ENCODE peak calls at places on chromosomes 3 and 15, in seven cellular contexts. One of them, this sample, is unnamed.

GRCh38 chr3:133663569-133664313 is 2.0 kb upstream of the TOPBP1 start:
- DNase-seq in endodermal cell: peak
- DNase-seq in heart left ventricle: no peak
- DNase-seq in COLO829: peak
- DNase-seq in stomach: no peak
- DNase-seq in stimulated activated naive B cell treated with anti-CD40 and anti-IgM and Interleukin-4, amounts not matched to agents 10 μg/mL and 1 μg/mL and 100 μg/mL, for 72 hours: peak
- DNase-seq in cardiac muscle cell: peak
- DNase-seq in this sample: no peak

GRCh38 chr3:73215286-73215685 is 153.8 kb downstream of the EBLN2 start:
- DNase-seq in COLO829: no peak
- DNase-seq in heart left ventricle: no peak
- DNase-seq in cardiac muscle cell: peak
- DNase-seq in endodermal cell: no peak
- DNase-seq in stimulated activated naive B cell treated with anti-CD40 and anti-IgM and Interleukin-4, amounts not matched to agents 10 μg/mL and 1 μg/mL and 100 μg/mL, for 72 hours: no peak
- DNase-seq in stomach: no peak
- DNase-seq in this sample: no peak

GRCh38 chr15:80582816-80583423 is 112.2 kb upstream of the ABHD17C start:
- DNase-seq in COLO829: no peak
- DNase-seq in heart left ventricle: no peak
- DNase-seq in endodermal cell: peak
- DNase-seq in cardiac muscle cell: no peak
- DNase-seq in stimulated activated naive B cell treated with anti-CD40 and anti-IgM and Interleukin-4, amounts not matched to agents 10 μg/mL and 1 μg/mL and 100 μg/mL, for 72 hours: no peak
- DNase-seq in stomach: no peak
- DNase-seq in this sample: no peak

GRCh38 chr3:172461530-172462138 is 13.4 kb upstream of the GHSR start:
- DNase-seq in heart left ventricle: no peak
- DNase-seq in stomach: no peak
- DNase-seq in COLO829: peak
- DNase-seq in endodermal cell: no peak
- DNase-seq in cardiac muscle cell: peak
- DNase-seq in stimulated activated naive B cell treated with anti-CD40 and anti-IgM and Interleukin-4, amounts not matched to agents 10 μg/mL and 1 μg/mL and 100 μg/mL, for 72 hours: no peak
- DNase-seq in this sample: no peak

GRCh38 chr3:150365132-150365604 is 42.9 kb upstream of the TSC22D2 start:
- DNase-seq in COLO829: peak
- DNase-seq in cardiac muscle cell: peak
- DNase-seq in endodermal cell: no peak
- DNase-seq in stomach: no peak
- DNase-seq in stimulated activated naive B cell treated with anti-CD40 and anti-IgM and Interleukin-4, amounts not matched to agents 10 μg/mL and 1 μg/mL and 100 μg/mL, for 72 hours: no peak
- DNase-seq in heart left ventricle: no peak
- DNase-seq in this sample: no peak

GRCh38 chr15:26355671-26356070 is 417.2 kb downstream of the GABRB3 start:
- DNase-seq in endodermal cell: no peak
- DNase-seq in heart left ventricle: no peak
- DNase-seq in COLO829: no peak
- DNase-seq in stomach: no peak
- DNase-seq in stimulated activated naive B cell treated with anti-CD40 and anti-IgM and Interleukin-4, amounts not matched to agents 10 μg/mL and 1 μg/mL and 100 μg/mL, for 72 hours: no peak
- DNase-seq in cardiac muscle cell: no peak
- DNase-seq in this sample: no peak

GRCh38 chr3:122932251-122932967 is 95.2 kb downstream of the SEMA5B start:
- DNase-seq in heart left ventricle: no peak
- DNase-seq in endodermal cell: no peak
- DNase-seq in stimulated activated naive B cell treated with anti-CD40 and anti-IgM and Interleukin-4, amounts not matched to agents 10 μg/mL and 1 μg/mL and 100 μg/mL, for 72 hours: no peak
- DNase-seq in stomach: no peak
- DNase-seq in COLO829: no peak
- DNase-seq in cardiac muscle cell: peak
- DNase-seq in this sample: no peak

GRCh38 chr15:86159436-86159835 is 79.8 kb downstream of the AGBL1 start:
- DNase-seq in stimulated activated naive B cell treated with anti-CD40 and anti-IgM and Interleukin-4, amounts not matched to agents 10 μg/mL and 1 μg/mL and 100 μg/mL, for 72 hours: no peak
- DNase-seq in stomach: no peak
- DNase-seq in heart left ventricle: no peak
- DNase-seq in endodermal cell: no peak
- DNase-seq in cardiac muscle cell: no peak
- DNase-seq in COLO829: no peak
- DNase-seq in this sample: no peak

GRCh38 chr3:58079773-58080172 is 71.6 kb downstream of the FLNB start:
- DNase-seq in stimulated activated naive B cell treated with anti-CD40 and anti-IgM and Interleukin-4, amounts not matched to agents 10 μg/mL and 1 μg/mL and 100 μg/mL, for 72 hours: no peak
- DNase-seq in stomach: no peak
- DNase-seq in COLO829: no peak
- DNase-seq in endodermal cell: no peak
- DNase-seq in cardiac muscle cell: no peak
- DNase-seq in heart left ventricle: no peak
- DNase-seq in this sample: no peak

GRCh38 chr15:34886134-34886533 is 83.4 kb downstream of the AQR start:
- DNase-seq in stomach: no peak
- DNase-seq in COLO829: no peak
- DNase-seq in heart left ventricle: no peak
- DNase-seq in stimulated activated naive B cell treated with anti-CD40 and anti-IgM and Interleukin-4, amounts not matched to agents 10 μg/mL and 1 μg/mL and 100 μg/mL, for 72 hours: no peak
- DNase-seq in endodermal cell: no peak
- DNase-seq in cardiac muscle cell: peak
- DNase-seq in this sample: no peak

GRCh38 chr3:122919291-122919610 is 108.3 kb downstream of the SEMA5B start:
- DNase-seq in cardiac muscle cell: no peak
- DNase-seq in endodermal cell: no peak
- DNase-seq in COLO829: no peak
- DNase-seq in stimulated activated naive B cell treated with anti-CD40 and anti-IgM and Interleukin-4, amounts not matched to agents 10 μg/mL and 1 μg/mL and 100 μg/mL, for 72 hours: no peak
- DNase-seq in stomach: no peak
- DNase-seq in heart left ventricle: no peak
- DNase-seq in this sample: no peak

GRCh38 chr3:27253831-27254230 is 115.4 kb downstream of the NEK10 start:
- DNase-seq in endodermal cell: peak
- DNase-seq in stomach: peak
- DNase-seq in COLO829: peak
- DNase-seq in stimulated activated naive B cell treated with anti-CD40 and anti-IgM and Interleukin-4, amounts not matched to agents 10 μg/mL and 1 μg/mL and 100 μg/mL, for 72 hours: peak
- DNase-seq in cardiac muscle cell: peak
- DNase-seq in heart left ventricle: peak
- DNase-seq in this sample: no peak

GRCh38 chr15:29689724-29689986 is 132.6 kb downstream of the TJP1 start:
- DNase-seq in COLO829: no peak
- DNase-seq in endodermal cell: no peak
- DNase-seq in stimulated activated naive B cell treated with anti-CD40 and anti-IgM and Interleukin-4, amounts not matched to agents 10 μg/mL and 1 μg/mL and 100 μg/mL, for 72 hours: no peak
- DNase-seq in cardiac muscle cell: no peak
- DNase-seq in heart left ventricle: no peak
- DNase-seq in stomach: no peak
- DNase-seq in this sample: no peak

GRCh38 chr15:48493084-48493762 is 152.3 kb downstream of the FBN1 start:
- DNase-seq in heart left ventricle: no peak
- DNase-seq in stimulated activated naive B cell treated with anti-CD40 and anti-IgM and Interleukin-4, amounts not matched to agents 10 μg/mL and 1 μg/mL and 100 μg/mL, for 72 hours: no peak
- DNase-seq in endodermal cell: no peak
- DNase-seq in COLO829: no peak
- DNase-seq in stomach: no peak
- DNase-seq in cardiac muscle cell: peak
- DNase-seq in this sample: no peak

GRCh38 chr15:60605879-60606304 is 127.0 kb upstream of the ICE2 start:
- DNase-seq in stomach: no peak
- DNase-seq in endodermal cell: no peak
- DNase-seq in cardiac muscle cell: peak
- DNase-seq in heart left ventricle: peak
- DNase-seq in stimulated activated naive B cell treated with anti-CD40 and anti-IgM and Interleukin-4, amounts not matched to agents 10 μg/mL and 1 μg/mL and 100 μg/mL, for 72 hours: no peak
- DNase-seq in COLO829: no peak
- DNase-seq in this sample: no peak

GRCh38 chr15:45265506-45265905 is 13.5 kb downstream of the SLC28A2 start:
- DNase-seq in COLO829: no peak
- DNase-seq in stomach: no peak
- DNase-seq in endodermal cell: no peak
- DNase-seq in heart left ventricle: no peak
- DNase-seq in cardiac muscle cell: no peak
- DNase-seq in stimulated activated naive B cell treated with anti-CD40 and anti-IgM and Interleukin-4, amounts not matched to agents 10 μg/mL and 1 μg/mL and 100 μg/mL, for 72 hours: no peak
- DNase-seq in this sample: no peak

GRCh38 chr3:10806001-10806400 is 10.0 kb upstream of the SLC6A11 start:
- DNase-seq in cardiac muscle cell: no peak
- DNase-seq in stimulated activated naive B cell treated with anti-CD40 and anti-IgM and Interleukin-4, amounts not matched to agents 10 μg/mL and 1 μg/mL and 100 μg/mL, for 72 hours: no peak
- DNase-seq in endodermal cell: no peak
- DNase-seq in heart left ventricle: no peak
- DNase-seq in COLO829: no peak
- DNase-seq in stomach: no peak
- DNase-seq in this sample: no peak

GRCh38 chr15:65245096-65245849 is 34.0 kb upstream of the CILP start:
- DNase-seq in cardiac muscle cell: peak
- DNase-seq in stimulated activated naive B cell treated with anti-CD40 and anti-IgM and Interleukin-4, amounts not matched to agents 10 μg/mL and 1 μg/mL and 100 μg/mL, for 72 hours: no peak
- DNase-seq in heart left ventricle: peak
- DNase-seq in COLO829: no peak
- DNase-seq in endodermal cell: no peak
- DNase-seq in stomach: no peak
- DNase-seq in this sample: no peak

GRCh38 chr3:71109241-71109976 is 474.1 kb downstream of the FOXP1 start:
- DNase-seq in COLO829: no peak
- DNase-seq in stomach: no peak
- DNase-seq in endodermal cell: no peak
- DNase-seq in cardiac muscle cell: peak
- DNase-seq in heart left ventricle: no peak
- DNase-seq in stimulated activated naive B cell treated with anti-CD40 and anti-IgM and Interleukin-4, amounts not matched to agents 10 μg/mL and 1 μg/mL and 100 μg/mL, for 72 hours: no peak
- DNase-seq in this sample: no peak

GRCh38 chr3:136988651-136989050 is 30.9 kb downstream of the IL20RB start:
- DNase-seq in heart left ventricle: no peak
- DNase-seq in stimulated activated naive B cell treated with anti-CD40 and anti-IgM and Interleukin-4, amounts not matched to agents 10 μg/mL and 1 μg/mL and 100 μg/mL, for 72 hours: no peak
- DNase-seq in COLO829: no peak
- DNase-seq in endodermal cell: no peak
- DNase-seq in stomach: no peak
- DNase-seq in cardiac muscle cell: no peak
- DNase-seq in this sample: no peak

GRCh38 chr15:87680200-87680599 is 576.3 kb downstream of the NTRK3 start:
- DNase-seq in stimulated activated naive B cell treated with anti-CD40 and anti-IgM and Interleukin-4, amounts not matched to agents 10 μg/mL and 1 μg/mL and 100 μg/mL, for 72 hours: no peak
- DNase-seq in endodermal cell: no peak
- DNase-seq in heart left ventricle: no peak
- DNase-seq in cardiac muscle cell: no peak
- DNase-seq in stomach: no peak
- DNase-seq in COLO829: peak
- DNase-seq in this sample: no peak

GRCh38 chr3:142724682-142725351 is 983 bp downstream of the TRPC1 start:
- DNase-seq in cardiac muscle cell: no peak
- DNase-seq in COLO829: peak
- DNase-seq in endodermal cell: peak
- DNase-seq in heart left ventricle: peak
- DNase-seq in stimulated activated naive B cell treated with anti-CD40 and anti-IgM and Interleukin-4, amounts not matched to agents 10 μg/mL and 1 μg/mL and 100 μg/mL, for 72 hours: no peak
- DNase-seq in stomach: no peak
- DNase-seq in this sample: peak

GRCh38 chr3:25962255-25962654 is 172.4 kb downstream of the OXSM start:
- DNase-seq in heart left ventricle: no peak
- DNase-seq in COLO829: peak
- DNase-seq in cardiac muscle cell: no peak
- DNase-seq in stomach: no peak
- DNase-seq in stimulated activated naive B cell treated with anti-CD40 and anti-IgM and Interleukin-4, amounts not matched to agents 10 μg/mL and 1 μg/mL and 100 μg/mL, for 72 hours: no peak
- DNase-seq in endodermal cell: peak
- DNase-seq in this sample: no peak

GRCh38 chr3:145857956-145858355 is 303.0 kb downstream of the PLOD2 start:
- DNase-seq in stimulated activated naive B cell treated with anti-CD40 and anti-IgM and Interleukin-4, amounts not matched to agents 10 μg/mL and 1 μg/mL and 100 μg/mL, for 72 hours: no peak
- DNase-seq in stomach: no peak
- DNase-seq in heart left ventricle: no peak
- DNase-seq in cardiac muscle cell: peak
- DNase-seq in COLO829: peak
- DNase-seq in endodermal cell: no peak
- DNase-seq in this sample: no peak

GRCh38 chr15:42577514-42578031 is 2.2 kb downstream of the STARD9 start:
- DNase-seq in heart left ventricle: no peak
- DNase-seq in stimulated activated naive B cell treated with anti-CD40 and anti-IgM and Interleukin-4, amounts not matched to agents 10 μg/mL and 1 μg/mL and 100 μg/mL, for 72 hours: no peak
- DNase-seq in endodermal cell: peak
- DNase-seq in COLO829: no peak
- DNase-seq in stomach: no peak
- DNase-seq in cardiac muscle cell: peak
- DNase-seq in this sample: no peak

GRCh38 chr3:195194559-195195161 is 76.3 kb downstream of the XXYLT1 start:
- DNase-seq in stomach: no peak
- DNase-seq in cardiac muscle cell: no peak
- DNase-seq in stimulated activated naive B cell treated with anti-CD40 and anti-IgM and Interleukin-4, amounts not matched to agents 10 μg/mL and 1 μg/mL and 100 μg/mL, for 72 hours: no peak
- DNase-seq in endodermal cell: peak
- DNase-seq in COLO829: no peak
- DNase-seq in heart left ventricle: no peak
- DNase-seq in this sample: no peak

GRCh38 chr3:60935709-60936108 is 315.5 kb downstream of the FHIT start:
- DNase-seq in COLO829: peak
- DNase-seq in stimulated activated naive B cell treated with anti-CD40 and anti-IgM and Interleukin-4, amounts not matched to agents 10 μg/mL and 1 μg/mL and 100 μg/mL, for 72 hours: no peak
- DNase-seq in endodermal cell: no peak
- DNase-seq in cardiac muscle cell: peak
- DNase-seq in heart left ventricle: no peak
- DNase-seq in stomach: no peak
- DNase-seq in this sample: no peak

GRCh38 chr3:71546781-71547180 is 36.7 kb downstream of the FOXP1 start:
- DNase-seq in stomach: no peak
- DNase-seq in COLO829: no peak
- DNase-seq in cardiac muscle cell: no peak
- DNase-seq in heart left ventricle: no peak
- DNase-seq in stimulated activated naive B cell treated with anti-CD40 and anti-IgM and Interleukin-4, amounts not matched to agents 10 μg/mL and 1 μg/mL and 100 μg/mL, for 72 hours: no peak
- DNase-seq in endodermal cell: no peak
- DNase-seq in this sample: no peak